ENCODE peak calls at places on chromosome 12, in five cellular contexts. S is GM23338, U is tibial artery, L is stomach, C is prostate gland. R is an unnamed sample.

GRCh38 chr12:122051231-122051876 is 27.2 kb upstream of the MLXIP start:
- DNase-seq in S (no peak), U (no peak), C (no peak), L (no peak), R (peak)

GRCh38 chr12:103269962-103270361 is 225.8 kb downstream of the C12orf42 start:
- DNase-seq in L (no peak), U (no peak), C (no peak), S (no peak), R (no peak)

GRCh38 chr12:11895421-11896064 is 175.2 kb upstream of the BCL2L14 start:
- DNase-seq in L (no peak), S (no peak), U (no peak), C (no peak), R (no peak)

GRCh38 chr12:106586535-106586802 is 3.7 kb downstream of the RFX4 start:
- DNase-seq in C (no peak), U (no peak), S (peak), L (no peak), R (no peak)

GRCh38 chr12:124441443-124442190 is 125.8 kb downstream of the NCOR2 start:
- DNase-seq in S (no peak), L (no peak), U (peak), C (no peak), R (no peak)

GRCh38 chr12:52661668-52662067 is 9.7 kb upstream of the KRT2 start:
- DNase-seq in L (no peak), U (no peak), C (no peak), S (no peak), R (no peak)

GRCh38 chr12:1773937-1774655 is 46.3 kb upstream of the LRTM2 start:
- DNase-seq in U (no peak), S (no peak), L (no peak), C (peak), R (no peak)

GRCh38 chr12:85993746-85994145 is 119.7 kb downstream of the NTS start:
- DNase-seq in L (no peak), S (no peak), C (no peak), U (no peak), R (no peak)

GRCh38 chr12:105106621-105107020 is 910 bp upstream of the WASHC4 start:
- DNase-seq in S (no peak), U (no peak), L (no peak), C (no peak), R (no peak)
- H3K4me3 ChIP-seq in S (peak), U (peak), L (peak), C (peak), R (peak)

GRCh38 chr12:110565919-110566871 is 16.9 kb downstream of the PPTC7 start:
- DNase-seq in L (no peak), C (peak), S (no peak), U (no peak), R (peak)
- H3K27ac ChIP-seq in L (peak), C (no peak), S (no peak), U (peak), R (peak)

GRCh38 chr12:57158186-57158585 is 10.8 kb upstream of the LRP1-AS start:
- DNase-seq in S (no peak), C (no peak), L (no peak), U (no peak), R (no peak)
- H3K4me3 ChIP-seq in S (no peak), C (no peak), L (no peak), U (no peak), R (no peak)

GRCh38 chr12:123269395-123269892 is 2.2 kb downstream of the CDK2AP1 start:
- DNase-seq in U (peak), S (peak), L (peak), C (peak), R (peak)

GRCh38 chr12:123268850-123269249 is 2.8 kb downstream of the CDK2AP1 start:
- DNase-seq in C (no peak), L (no peak), S (no peak), U (no peak), R (no peak)

GRCh38 chr12:123271182-123271491 is 519 bp downstream of the CDK2AP1 start:
- DNase-seq in C (peak), L (peak), U (peak), S (peak), R (peak)

GRCh38 chr12:123269980-123270379 is 1.7 kb downstream of the CDK2AP1 start:
- DNase-seq in L (no peak), S (peak), U (no peak), C (no peak), R (no peak)

GRCh38 chr12:123270380-123271181 is 1.1 kb downstream of the CDK2AP1 start:
- DNase-seq in L (no peak), C (no peak), S (peak), U (no peak), R (no peak)
- H3K27ac ChIP-seq in L (peak), C (peak), S (peak), U (peak), R (peak)

GRCh38 chr12:4908694-4909396 is 860 bp upstream of the KCNA1 start:
- DNase-seq in C (no peak), L (no peak), S (peak), U (no peak), R (no peak)

GRCh38 chr12:4911316-4911994 is 1.8 kb downstream of the KCNA1 start:
- DNase-seq in C (no peak), L (no peak), S (peak), U (no peak), R (no peak)

GRCh38 chr12:4909397-4909733 is 340 bp upstream of the KCNA1 start:
- DNase-seq in L (no peak), U (no peak), S (peak), C (no peak), R (no peak)

GRCh38 chr12:4910502-4911315 is 1.0 kb downstream of the KCNA1 start:
- DNase-seq in S (peak), U (no peak), L (no peak), C (no peak), R (no peak)

GRCh38 chr12:4909734-4910501 is at the start of gene KCNA1:
- DNase-seq in L (no peak), U (no peak), S (peak), C (no peak), R (no peak)
- H3K4me3 ChIP-seq in L (peak), U (peak), S (peak), C (peak), R (no peak)

GRCh38 chr12:148676-149416 is 65.1 kb downstream of the SLC6A12 start:
- DNase-seq in C (no peak), L (no peak), S (no peak), U (no peak), R (no peak)

GRCh38 chr12:153080-153746 is 60.7 kb downstream of the SLC6A12 start:
- DNase-seq in L (peak), U (peak), S (peak), C (peak), R (peak)

GRCh38 chr12:154058-154457 is 59.9 kb downstream of the SLC6A12 start:
- DNase-seq in C (no peak), L (no peak), U (no peak), S (no peak), R (no peak)

GRCh38 chr12:152440-152839 is 61.5 kb downstream of the SLC6A12 start:
- DNase-seq in S (no peak), U (no peak), C (no peak), L (no peak), R (no peak)

DNA sequence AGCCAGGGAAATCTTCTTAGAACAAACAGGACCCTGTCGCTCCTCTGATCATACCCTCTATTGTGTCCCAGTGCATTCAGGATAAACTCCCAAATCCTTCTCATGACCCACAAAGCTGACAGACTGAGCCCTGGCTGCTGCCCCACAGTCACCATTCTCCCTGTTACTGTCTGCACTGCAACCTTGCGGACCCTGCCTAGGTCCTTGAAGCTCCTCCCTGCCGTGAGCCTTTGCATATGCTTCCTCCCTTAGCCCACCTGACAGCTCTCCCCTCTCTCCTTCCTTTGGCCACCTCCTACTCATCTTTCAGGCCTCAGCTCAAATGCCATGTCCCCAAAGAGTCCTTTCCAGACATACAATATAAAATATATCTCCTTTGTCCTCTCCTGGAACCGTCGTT is 62.4 kb downstream of the SLC6A12 start:
- DNase-seq in L (no peak), U (no peak), S (no peak), C (no peak), R (no peak)
- H3K27ac ChIP-seq in L (no peak), U (no peak), S (no peak), C (no peak), R (no peak)

GRCh38 chr12:68891141-68891540 is 41.8 kb downstream of the CPM start:
- DNase-seq in S (no peak), L (no peak), C (no peak), U (no peak), R (no peak)
- H3K4me3 ChIP-seq in S (no peak), L (no peak), C (no peak), U (no peak), R (no peak)